ENCODE peak calls at places on chromosomes 16 and 17, in five cellular contexts. B, V, M, K and G are unnamed samples.

GRCh38 chr16:61791465-61791864 is 244.8 kb downstream of the CDH8 start:
- DNase-seq in K (no peak), B (no peak), V (no peak), M (no peak), G (no peak)

GRCh38 chr16:85171809-85172464 is 59.7 kb upstream of the CIBAR2 start:
- DNase-seq in K (no peak), M (no peak), V (no peak), B (no peak), G (no peak)

GRCh38 chr16:87180069-87180468 is 137.1 kb downstream of the C16orf95 start:
- DNase-seq in M (no peak), K (no peak), V (no peak), B (no peak), G (peak; percentile 53)

GRCh38 chr17:59329558-59330313 is 1.7 kb upstream of the YPEL2 start:
- DNase-seq in B (peak; percentile 36), K (peak; percentile 24), V (peak; percentile 62), M (peak; percentile 89), G (peak; percentile 82)

GRCh38 chr17:31780436-31780835 is 78.6 kb downstream of the COPRS start:
- DNase-seq in K (no peak), M (no peak), V (no peak), B (no peak), G (no peak)

GRCh38 chr17:1379208-1379929 is 20.7 kb downstream of the YWHAE start:
- DNase-seq in M (no peak), B (no peak), V (no peak), K (no peak), G (no peak)

GRCh38 chr16:24525970-24526559 is 13.3 kb upstream of the RBBP6 start:
- DNase-seq in K (no peak), V (no peak), B (no peak), M (peak; percentile 42), G (no peak)

GRCh38 chr17:50109785-50110184 is 14.6 kb downstream of the PDK2 start:
- DNase-seq in V (no peak), B (no peak), M (no peak), K (no peak), G (no peak)

GRCh38 chr17:4550534-4551039 is 4.6 kb downstream of the MYBBP1A start:
- DNase-seq in K (peak; percentile 61), V (no peak), B (no peak), M (no peak), G (peak; percentile 61)

GRCh38 chr16:72787519-72788268 is 260.2 kb downstream of the ZFHX3 start:
- DNase-seq in V (no peak), B (no peak), M (peak; percentile 93), K (peak; percentile 55), G (peak; percentile 90)

GRCh38 chr17:7380855-7381683 is at the start of gene TNK1:
- DNase-seq in B (no peak), M (no peak), V (no peak), K (peak; percentile 69), G (peak; percentile 77)

GRCh38 chr16:47734987-47735594 is 274.0 kb downstream of the PHKB start:
- DNase-seq in V (no peak), M (no peak), K (no peak), B (no peak), G (no peak)

GRCh38 chr16:85650864-85651811 is 37.6 kb downstream of the GINS2 start:
- DNase-seq in V (no peak), K (no peak), M (no peak), B (no peak), G (no peak)

GRCh38 chr17:4541328-4542002 is 13.7 kb downstream of the MYBBP1A start:
- DNase-seq in B (no peak), V (no peak), K (no peak), M (no peak), G (no peak)

GRCh38 chr16:27903046-27903655 is 160.4 kb downstream of the GSG1L start:
- DNase-seq in K (no peak), M (no peak), V (no peak), B (no peak), G (peak; percentile 56)

GRCh38 chr16:79703066-79703465 is 102.5 kb upstream of the MAF start:
- DNase-seq in B (no peak), M (no peak), K (no peak), V (no peak), G (no peak)

GRCh38 chr16:56909484-56910113 is 22.3 kb upstream of the HERPUD1 start:
- DNase-seq in K (no peak), M (no peak), V (no peak), B (no peak), G (no peak)

GRCh38 chr17:65446838-65447526 is 114.5 kb downstream of the AXIN2 start:
- DNase-seq in V (no peak), B (no peak), M (no peak), K (no peak), G (no peak)

GRCh38 chr17:49762148-49762941 is 1.6 kb downstream of the FAM117A start:
- DNase-seq in M (no peak), K (no peak), V (no peak), B (no peak), G (no peak)

GRCh38 chr16:22623351-22623781 is 112.7 kb downstream of the NPIPB5 start:
- DNase-seq in M (no peak), V (no peak), K (no peak), B (no peak), G (no peak)

GRCh38 chr17:50661348-50661747 is 26.7 kb downstream of the ABCC3 start:
- DNase-seq in B (no peak), V (no peak), K (no peak), M (no peak), G (no peak)

GRCh38 chr16:54507091-54507490 is 220.5 kb upstream of the IRX3 start:
- DNase-seq in M (no peak), B (no peak), K (no peak), V (no peak), G (no peak)

GRCh38 chr16:81367821-81368220 is 53.1 kb downstream of the GAN start:
- DNase-seq in V (no peak), B (no peak), M (no peak), K (no peak), G (no peak)

GRCh38 chr16:23527961-23528634 is 17.8 kb upstream of the GGA2 start:
- DNase-seq in K (no peak), V (no peak), B (no peak), M (no peak), G (no peak)

GRCh38 chr17:56815711-56816110 is 18.0 kb downstream of the C17orf67 start:
- DNase-seq in V (no peak), M (no peak), B (no peak), K (no peak), G (peak; percentile 6)

DNA sequence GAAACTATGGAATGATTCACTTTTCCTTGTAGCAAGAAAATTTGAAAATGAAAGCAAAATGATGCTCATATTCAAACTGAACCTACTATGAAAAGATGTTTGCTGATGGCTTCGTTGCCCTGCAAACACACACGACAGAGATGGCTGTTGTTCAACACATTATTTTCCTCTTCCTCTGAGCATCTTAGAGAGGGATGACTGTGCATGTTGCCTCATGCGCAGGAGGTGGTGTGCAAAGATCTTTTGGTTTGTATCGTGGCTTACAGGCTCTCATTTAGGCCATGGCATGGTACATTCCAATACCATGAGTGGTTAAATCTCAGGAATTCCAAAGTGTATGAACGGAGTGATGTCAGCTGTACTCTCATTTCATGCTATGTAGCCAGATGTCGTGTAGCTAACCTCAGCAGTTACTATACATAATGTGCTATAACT is 164.5 kb downstream of the PRKCA start:
- DNase-seq in B (no peak), V (peak; percentile 92), K (no peak), M (no peak), G (no peak)
- TF ChIP-seq POLR2AphosphoS5 in B (no peak), V (peak; percentile 17), K (no peak), M (no peak), G (peak; percentile 51)

DNA sequence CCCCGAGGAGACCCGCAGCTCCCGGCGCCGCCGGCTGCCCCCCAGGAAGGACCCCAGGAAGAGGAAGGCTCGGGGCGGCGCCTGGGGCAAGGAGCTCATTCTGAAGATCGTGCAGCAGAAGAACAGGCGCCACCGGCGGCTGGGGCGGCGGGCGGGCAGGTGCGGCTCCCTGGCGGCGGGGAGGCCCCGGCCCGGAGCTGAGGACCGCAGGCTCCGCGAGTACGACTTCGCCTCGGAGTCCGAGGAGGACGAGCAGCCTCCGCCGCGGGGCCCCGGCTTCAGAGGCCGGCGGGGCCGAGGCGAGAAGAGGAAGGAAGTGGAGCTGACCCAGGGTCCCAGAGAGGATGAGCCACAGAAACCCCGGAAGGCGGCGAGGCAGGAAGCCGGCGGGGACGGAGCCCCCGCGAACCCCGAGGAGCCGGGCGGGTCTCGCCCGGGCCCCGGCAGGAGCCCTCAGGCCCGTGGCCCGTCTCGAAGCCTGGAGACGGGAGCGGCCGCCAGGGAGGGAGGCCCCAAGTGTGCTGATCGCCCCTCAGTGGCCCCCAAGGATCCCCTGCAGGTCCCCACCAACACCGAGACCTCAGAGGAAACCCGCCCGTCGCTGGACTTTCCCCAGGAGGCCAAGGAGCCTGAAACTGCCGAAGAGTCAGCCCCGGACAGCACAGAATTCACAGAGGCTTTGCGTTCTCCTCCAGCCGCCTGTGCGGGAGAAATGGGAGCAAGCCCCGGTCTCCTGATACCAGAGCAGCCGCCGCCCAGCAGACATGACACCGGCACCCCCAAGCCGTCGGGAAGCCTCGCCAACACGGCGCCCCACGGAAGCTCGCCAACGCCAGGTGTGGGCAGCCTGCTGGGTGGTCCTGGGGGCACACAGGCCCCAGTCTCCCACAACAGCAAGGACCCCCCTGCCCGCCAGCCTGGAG is 22.3 kb upstream of the ZFPM1 start:
- DNase-seq in M (no peak), V (no peak), B (no peak), K (no peak), G (peak; percentile 89)
- H3K4me3 ChIP-seq in M (peak overlapping the region; percentile 39), V (no peak overlapping the region), B (peak overlapping the region; percentile 58), K (peak overlapping the region; percentile 51), G (peak overlapping the region; percentile 44)

GRCh38 chr17:44186307-44187130 is at the start of gene TMUB2:
- DNase-seq in B (peak; percentile 98), M (peak; percentile 99), V (peak; percentile 99), K (peak; percentile 99), G (peak; percentile 99)

GRCh38 chr17:44188757-44189403 is 2.1 kb downstream of the TMUB2 start:
- DNase-seq in M (no peak), V (no peak), B (no peak), K (no peak), G (no peak)

GRCh38 chr17:44190496-44190895 is 3.7 kb downstream of the TMUB2 start:
- DNase-seq in B (no peak), V (no peak), K (no peak), M (no peak), G (no peak)

GRCh38 chr17:44184212-44184810 is 2.5 kb upstream of the TMUB2 start:
- DNase-seq in V (no peak), K (no peak), B (no peak), M (no peak), G (no peak)

DNA sequence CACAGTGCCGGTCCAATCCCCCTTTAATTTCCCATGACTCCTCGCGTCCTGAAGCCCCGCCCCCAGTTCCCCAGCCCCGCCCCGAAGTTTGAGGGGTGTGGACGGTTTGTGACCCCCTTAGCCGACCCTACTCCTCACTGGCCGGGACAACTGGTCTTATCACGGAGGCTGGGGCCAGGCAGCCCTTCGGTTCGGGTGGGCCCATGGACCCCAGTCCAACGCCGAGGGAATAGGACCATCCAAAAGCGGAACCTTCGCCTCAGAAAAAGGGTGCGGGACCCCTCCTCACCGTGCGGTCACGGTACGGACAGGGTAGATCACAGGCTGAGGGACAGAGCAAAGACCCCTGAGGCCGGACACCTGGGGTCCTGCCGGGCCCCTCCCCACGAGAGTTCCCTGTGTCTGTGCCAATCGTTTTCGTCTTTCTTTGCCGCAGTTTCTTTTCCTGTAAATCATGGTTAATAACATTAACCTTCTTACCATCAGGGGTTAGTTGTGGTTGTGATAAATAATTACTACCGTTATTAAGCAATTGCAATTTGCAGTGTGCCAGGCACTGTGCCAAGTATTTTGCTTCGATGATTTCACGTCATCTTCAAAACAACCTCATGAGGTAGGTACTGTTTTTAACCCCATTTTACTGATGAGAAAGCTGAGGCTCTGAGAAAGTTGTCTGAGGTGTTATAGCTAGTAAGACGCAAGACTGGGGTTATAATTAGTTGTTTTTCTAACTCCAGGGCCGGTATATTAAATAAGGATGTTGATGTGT is 543 bp downstream of the TMUB2 start:
- DNase-seq in B (no peak), M (no peak), V (no peak), K (no peak), G (peak; percentile 92)
- TF ChIP-seq POLR2A in B (no peak), M (no peak), V (no peak), K (no peak), G (no peak)

GRCh38 chr17:41967141-41967920 is 736 bp downstream of the CNP start:
- DNase-seq in V (peak; percentile 4), K (no peak), M (no peak), B (no peak), G (peak; percentile 82)
- TF ChIP-seq POLR2AphosphoS5 in V (no peak), K (no peak), M (no peak), B (peak; percentile 35), G (no peak)